ENCODE peak calls at places on chromosomes 12 and 14, in four cellular contexts. R, M, P and X are unnamed samples.
A peak's percentile ranks its signal among the peaks of the same experiment; 100 is the strongest.

GRCh38 chr14:93137864-93138263 is 22.1 kb upstream of the ITPK1 start:
- DNase-seq in R (no peak), P (no peak), M (peak; percentile 91), X (no peak)

GRCh38 chr14:23034498-23035302 is at the start of gene PSMB5:
- DNase-seq in P (peak; percentile 94), R (peak; percentile 95), M (peak; percentile 85), X (peak; percentile 95)

GRCh38 chr14:49893309-49894213 is 679 bp downstream of the ARF6 start:
- DNase-seq in R (no peak), P (no peak), M (peak; percentile 85), X (peak; percentile 49)

GRCh38 chr12:67364228-67364627 is 95.1 kb downstream of the CAND1 start:
- DNase-seq in P (peak; percentile 12), M (no peak), R (no peak), X (no peak)

GRCh38 chr14:23186913-23187654 is 3.6 kb upstream of the SLC7A8 start:
- DNase-seq in R (peak; percentile 65), M (no peak), P (peak; percentile 43), X (peak; percentile 65)

GRCh38 chr12:26135010-26135420 is 10.2 kb upstream of the BHLHE41 start:
- DNase-seq in R (no peak), P (peak; percentile 78), M (peak; percentile 49), X (peak; percentile 36)

GRCh38 chr12:93776581-93777018 is 99.4 kb downstream of the CRADD start:
- DNase-seq in R (no peak), M (no peak), P (peak; percentile 95), X (peak; percentile 87)

GRCh38 chr14:95256011-95256775 is 63.5 kb downstream of the CLMN start:
- DNase-seq in R (no peak), M (no peak), P (no peak), X (no peak)

GRCh38 chr12:71799105-71799504 is 40.5 kb upstream of the TBC1D15 start:
- DNase-seq in R (peak; percentile 6), P (no peak), M (no peak), X (peak; percentile 60)

GRCh38 chr14:75545907-75546306 is 23.6 kb downstream of the BATF start:
- DNase-seq in P (no peak), R (no peak), M (no peak), X (no peak)

GRCh38 chr14:99389171-99389826 is 91.4 kb downstream of the SETD3 start:
- DNase-seq in M (peak; percentile 50), R (peak; percentile 56), P (no peak), X (peak; percentile 16)

GRCh38 chr12:8032242-8033152 is at the start of gene FOXJ2:
- DNase-seq in P (peak; percentile 43), R (peak; percentile 64), M (peak; percentile 92), X (peak; percentile 45)

GRCh38 chr12:116714175-116714574 is 23.7 kb downstream of the SPRING1 start:
- DNase-seq in P (no peak), M (no peak), R (no peak), X (no peak)

GRCh38 chr14:90518941-90519256 is 122.1 kb downstream of the CALM1 start:
- DNase-seq in M (peak; percentile 52), P (no peak), R (no peak), X (no peak)

GRCh38 chr14:25032092-25032784 is 17.7 kb downstream of the STXBP6 start:
- DNase-seq in R (no peak), M (no peak), P (no peak), X (no peak)

GRCh38 chr12:69698054-69698453 is 1.0 kb downstream of the BEST3 start:
- DNase-seq in P (no peak), M (no peak), R (no peak), X (no peak)

GRCh38 chr14:52590318-52590717 is 37.7 kb downstream of the GPR137C start:
- DNase-seq in M (no peak), P (no peak), R (no peak), X (no peak)

GRCh38 chr14:21978184-21978998 is 304.8 kb upstream of the OR4E1 start:
- DNase-seq in R (peak; percentile 45), M (peak; percentile 51), P (no peak), X (peak; percentile 18)

GRCh38 chr12:12476836-12477531 is 85.7 kb downstream of the DUSP16 start:
- DNase-seq in M (no peak), P (no peak), R (no peak), X (no peak)

GRCh38 chr12:130335517-130336392 is 1.9 kb upstream of the PIWIL1 start:
- DNase-seq in R (peak; percentile 52), P (peak; percentile 8), M (no peak), X (peak; percentile 55)
- TF ChIP-seq CTCF in R (peak; percentile 38), P (peak; percentile 61), M (peak; percentile 22), X (peak; percentile 53)

DNA sequence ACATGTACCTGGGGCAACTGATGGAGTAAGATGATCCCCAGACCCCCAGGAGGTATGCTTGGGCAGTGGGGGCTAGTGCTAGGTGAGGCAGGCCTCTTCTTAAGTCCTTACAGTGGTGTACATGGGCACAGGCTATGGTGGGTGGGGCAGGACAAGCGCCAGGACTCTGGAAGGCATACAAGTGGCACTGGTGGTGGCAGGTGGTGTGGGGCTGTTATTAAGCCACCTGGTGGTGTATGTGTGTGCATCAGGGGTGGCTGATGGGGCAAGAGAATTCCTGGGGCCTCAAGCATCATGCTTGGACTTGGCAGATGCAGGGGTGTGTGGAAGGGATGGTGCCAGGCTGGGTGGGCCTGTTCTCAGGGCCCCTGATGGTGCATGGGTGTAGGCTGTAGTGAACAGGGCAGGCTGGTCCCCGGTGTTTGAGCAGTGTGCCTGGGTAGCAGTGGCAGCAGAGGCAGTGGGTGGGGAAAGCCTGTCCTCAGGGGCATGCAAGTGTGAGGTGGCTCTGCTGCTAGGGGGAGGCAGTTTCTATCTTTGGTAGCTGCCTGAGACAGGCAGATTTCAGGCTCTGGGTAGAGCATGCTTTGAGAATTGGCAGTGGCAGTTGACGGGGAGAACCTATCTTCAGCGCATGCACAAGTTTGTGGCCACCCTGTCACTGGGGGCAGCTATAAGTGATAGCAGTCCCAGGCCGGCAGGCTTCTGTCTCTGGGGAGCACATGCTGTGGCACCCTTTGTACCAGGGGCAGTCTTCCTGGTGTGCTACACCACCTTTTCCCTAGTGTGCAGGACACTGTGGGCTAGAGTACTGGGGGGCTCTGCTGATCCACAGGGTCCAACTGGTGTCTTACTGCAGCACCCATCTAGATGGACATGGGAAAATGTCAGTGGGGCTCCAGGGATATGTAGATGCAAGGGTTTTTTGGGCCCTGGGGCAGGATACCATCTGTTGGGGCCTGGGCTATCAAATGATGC is 52.6 kb upstream of the ABCD2 start:
- DNase-seq in P (no peak), M (no peak), R (no peak), X (no peak)
- TF ChIP-seq CTCF in P (no peak), M (no peak), R (no peak), X (no peak)

DNA sequence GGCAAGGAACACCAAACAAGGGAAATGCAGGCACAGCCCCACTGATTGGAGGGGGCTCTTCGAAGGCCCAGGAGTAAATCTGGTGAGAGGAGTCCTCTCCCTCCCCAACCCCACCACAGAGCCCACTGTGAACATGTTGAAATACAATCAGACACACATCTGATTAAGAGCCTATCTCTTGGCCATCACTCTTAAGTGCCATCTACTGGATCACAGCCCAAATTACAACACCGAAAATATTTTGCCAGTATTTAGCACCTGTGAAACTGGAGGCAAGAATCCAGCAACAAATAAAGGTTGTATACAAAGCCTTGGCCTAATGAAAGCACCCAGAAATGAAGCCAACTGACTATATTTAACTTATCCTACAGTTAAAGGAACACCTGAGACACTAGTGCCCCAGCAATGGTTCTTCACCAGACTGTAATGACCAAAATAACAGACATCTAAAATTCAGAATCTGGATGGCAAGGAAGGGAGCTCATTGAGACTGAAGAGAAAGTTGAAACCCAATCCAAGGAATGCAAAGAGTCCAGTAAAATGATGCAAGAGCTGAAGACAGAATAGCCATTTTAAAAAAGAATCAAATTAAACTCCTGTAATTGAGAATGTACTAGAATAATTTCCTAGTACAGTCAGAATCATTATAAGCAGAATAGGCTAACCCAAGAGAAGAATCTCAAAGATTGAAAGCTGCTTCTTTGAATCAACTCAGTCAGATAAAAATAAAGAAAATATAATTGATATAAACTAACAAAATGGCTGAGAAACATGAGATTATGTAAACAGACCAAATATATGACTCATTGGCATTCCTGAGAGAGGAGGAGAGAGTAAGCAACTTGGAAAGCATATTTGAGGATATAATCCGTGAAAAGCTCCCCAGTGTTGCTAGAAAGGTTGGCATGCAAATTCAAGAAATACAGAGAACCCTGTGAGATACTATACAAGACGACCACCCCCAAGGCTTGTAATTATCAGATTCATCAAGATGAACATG is 1117.0 kb downstream of the FLRT2 start:
- DNase-seq in P (peak; percentile 4), R (no peak), M (no peak), X (no peak)
- TF ChIP-seq CTCF in P (no peak), R (no peak), M (no peak), X (peak; percentile 22)

GRCh38 chr12:56257491-56258067 is 605 bp downstream of the ANKRD52 start:
- DNase-seq in R (peak; percentile 67), M (peak; percentile 52), P (peak; percentile 18), X (no peak)
- TF ChIP-seq CTCF in R (no peak), M (no peak), P (no peak), X (peak; percentile 37)

GRCh38 chr14:97634786-97635185 is 837.6 kb downstream of the VRK1 start:
- DNase-seq in M (no peak), P (no peak), R (no peak), X (no peak)
- TF ChIP-seq CTCF in M (no peak), P (no peak), R (no peak), X (no peak)

GRCh38 chr14:69877492-69877891 is 1.7 kb upstream of the SMOC1 start:
- DNase-seq in R (no peak), M (no peak), P (no peak), X (peak; percentile 24)
- TF ChIP-seq CTCF in R (peak; percentile 26), M (no peak), P (peak; percentile 11), X (peak; percentile 64)